ENCODE peak calls at places on chromosomes 11 and 22, in seven cellular contexts. One of them, this sample, is unnamed.

GRCh38 chr11:6196396-6196795 is 2.6 kb upstream of the OR52W1 start:
- DNase-seq in hepatocyte: no peak
- DNase-seq in GM10248: no peak
- DNase-seq in brain microvascular endothelial cell: no peak
- DNase-seq in choroid plexus epithelial cell: no peak
- DNase-seq in psoas muscle: no peak
- DNase-seq in activated T-cell treated with anti-CD3 and anti-CD28 coated beads, Interleukin-2, amount 50 U/mL, for 48 hours: no peak
- DNase-seq in this sample: no peak

GRCh38 chr11:56331861-56332491 is 13.9 kb upstream of the OR8K1 start:
- DNase-seq in hepatocyte: no peak
- DNase-seq in GM10248: no peak
- DNase-seq in brain microvascular endothelial cell: no peak
- DNase-seq in choroid plexus epithelial cell: no peak
- DNase-seq in psoas muscle: no peak
- DNase-seq in activated T-cell treated with anti-CD3 and anti-CD28 coated beads, Interleukin-2, amount 50 U/mL, for 48 hours: no peak
- DNase-seq in this sample: no peak

GRCh38 chr22:48941903-48942625 is 885.6 kb downstream of the BRD1 start:
- DNase-seq in hepatocyte: no peak
- DNase-seq in GM10248: peak; percentile 5
- DNase-seq in brain microvascular endothelial cell: no peak
- DNase-seq in choroid plexus epithelial cell: no peak
- DNase-seq in psoas muscle: no peak
- DNase-seq in activated T-cell treated with anti-CD3 and anti-CD28 coated beads, Interleukin-2, amount 50 U/mL, for 48 hours: no peak
- DNase-seq in this sample: no peak

GRCh38 chr11:133531971-133532651 is at the start of gene OPCML:
- DNase-seq in hepatocyte: peak; percentile 30
- DNase-seq in GM10248: no peak
- DNase-seq in brain microvascular endothelial cell: no peak
- DNase-seq in choroid plexus epithelial cell: no peak
- DNase-seq in psoas muscle: no peak
- DNase-seq in activated T-cell treated with anti-CD3 and anti-CD28 coated beads, Interleukin-2, amount 50 U/mL, for 48 hours: no peak
- DNase-seq in this sample: no peak

GRCh38 chr11:74022541-74022940 is 13.7 kb upstream of the UCP3 start:
- DNase-seq in hepatocyte: no peak
- DNase-seq in GM10248: no peak
- DNase-seq in brain microvascular endothelial cell: no peak
- DNase-seq in choroid plexus epithelial cell: no peak
- DNase-seq in psoas muscle: no peak
- DNase-seq in activated T-cell treated with anti-CD3 and anti-CD28 coated beads, Interleukin-2, amount 50 U/mL, for 48 hours: no peak
- DNase-seq in this sample: no peak

GRCh38 chr22:17272511-17272991 is 53.3 kb upstream of the ADA2 start:
- DNase-seq in hepatocyte: no peak
- DNase-seq in GM10248: no peak
- DNase-seq in brain microvascular endothelial cell: no peak
- DNase-seq in choroid plexus epithelial cell: no peak
- DNase-seq in psoas muscle: no peak
- DNase-seq in activated T-cell treated with anti-CD3 and anti-CD28 coated beads, Interleukin-2, amount 50 U/mL, for 48 hours: no peak
- DNase-seq in this sample: no peak

GRCh38 chr22:38518620-38519019 is 12.5 kb upstream of the DDX17 start:
- DNase-seq in hepatocyte: no peak
- DNase-seq in GM10248: no peak
- DNase-seq in brain microvascular endothelial cell: no peak
- DNase-seq in choroid plexus epithelial cell: no peak
- DNase-seq in psoas muscle: no peak
- DNase-seq in activated T-cell treated with anti-CD3 and anti-CD28 coated beads, Interleukin-2, amount 50 U/mL, for 48 hours: no peak
- DNase-seq in this sample: no peak

GRCh38 chr11:111957663-111958415 is 20.7 kb downstream of the DIXDC1 start:
- DNase-seq in hepatocyte: no peak
- DNase-seq in GM10248: no peak
- DNase-seq in brain microvascular endothelial cell: no peak
- DNase-seq in choroid plexus epithelial cell: no peak
- DNase-seq in psoas muscle: peak; percentile 62
- DNase-seq in activated T-cell treated with anti-CD3 and anti-CD28 coated beads, Interleukin-2, amount 50 U/mL, for 48 hours: no peak
- DNase-seq in this sample: no peak

GRCh38 chr11:74276581-74276980 is 34.9 kb downstream of the P4HA3 start:
- DNase-seq in hepatocyte: no peak
- DNase-seq in GM10248: no peak
- DNase-seq in brain microvascular endothelial cell: peak; percentile 43
- DNase-seq in choroid plexus epithelial cell: peak; percentile 46
- DNase-seq in psoas muscle: no peak
- DNase-seq in activated T-cell treated with anti-CD3 and anti-CD28 coated beads, Interleukin-2, amount 50 U/mL, for 48 hours: no peak
- DNase-seq in this sample: peak; percentile 49

GRCh38 chr22:44729391-44730012 is 22.9 kb upstream of the ARHGAP8 start:
- DNase-seq in hepatocyte: peak; percentile 68
- DNase-seq in GM10248: no peak
- DNase-seq in brain microvascular endothelial cell: peak; percentile 35
- DNase-seq in choroid plexus epithelial cell: peak; percentile 79
- DNase-seq in psoas muscle: peak; percentile 60
- DNase-seq in activated T-cell treated with anti-CD3 and anti-CD28 coated beads, Interleukin-2, amount 50 U/mL, for 48 hours: no peak
- DNase-seq in this sample: peak; percentile 74

GRCh38 chr11:128904872-128905344 is 13.8 kb downstream of the KCNJ5 start:
- DNase-seq in hepatocyte: peak; percentile 38
- DNase-seq in GM10248: peak; percentile 62
- DNase-seq in brain microvascular endothelial cell: no peak
- DNase-seq in choroid plexus epithelial cell: no peak
- DNase-seq in psoas muscle: peak; percentile 32
- DNase-seq in activated T-cell treated with anti-CD3 and anti-CD28 coated beads, Interleukin-2, amount 50 U/mL, for 48 hours: no peak
- DNase-seq in this sample: no peak

GRCh38 chr11:121961228-121961860 is 154.7 kb downstream of the BLID start:
- DNase-seq in hepatocyte: no peak
- DNase-seq in GM10248: no peak
- DNase-seq in brain microvascular endothelial cell: no peak
- DNase-seq in choroid plexus epithelial cell: peak; percentile 18
- DNase-seq in psoas muscle: no peak
- DNase-seq in activated T-cell treated with anti-CD3 and anti-CD28 coated beads, Interleukin-2, amount 50 U/mL, for 48 hours: no peak
- DNase-seq in this sample: no peak

GRCh38 chr22:44125421-44125820 is 55.3 kb upstream of the PARVG start:
- DNase-seq in hepatocyte: no peak
- DNase-seq in GM10248: no peak
- DNase-seq in brain microvascular endothelial cell: no peak
- DNase-seq in choroid plexus epithelial cell: no peak
- DNase-seq in psoas muscle: no peak
- DNase-seq in activated T-cell treated with anti-CD3 and anti-CD28 coated beads, Interleukin-2, amount 50 U/mL, for 48 hours: no peak
- DNase-seq in this sample: no peak

GRCh38 chr22:28424427-28425080 is 255.1 kb downstream of the TTC28 start:
- DNase-seq in hepatocyte: no peak
- DNase-seq in GM10248: no peak
- DNase-seq in brain microvascular endothelial cell: no peak
- DNase-seq in choroid plexus epithelial cell: peak; percentile 55
- DNase-seq in psoas muscle: no peak
- DNase-seq in activated T-cell treated with anti-CD3 and anti-CD28 coated beads, Interleukin-2, amount 50 U/mL, for 48 hours: no peak
- DNase-seq in this sample: peak; percentile 63

GRCh38 chr22:50439314-50440250 is 35.3 kb downstream of the SBF1 start:
- DNase-seq in hepatocyte: no peak
- DNase-seq in GM10248: no peak
- DNase-seq in brain microvascular endothelial cell: no peak
- DNase-seq in choroid plexus epithelial cell: no peak
- DNase-seq in psoas muscle: peak; percentile 13
- DNase-seq in activated T-cell treated with anti-CD3 and anti-CD28 coated beads, Interleukin-2, amount 50 U/mL, for 48 hours: no peak
- DNase-seq in this sample: no peak

GRCh38 chr11:62428871-62429601 is 10.2 kb downstream of the SCGB1A1 start:
- DNase-seq in hepatocyte: no peak
- DNase-seq in GM10248: no peak
- DNase-seq in brain microvascular endothelial cell: no peak
- DNase-seq in choroid plexus epithelial cell: no peak
- DNase-seq in psoas muscle: no peak
- DNase-seq in activated T-cell treated with anti-CD3 and anti-CD28 coated beads, Interleukin-2, amount 50 U/mL, for 48 hours: no peak
- DNase-seq in this sample: no peak

GRCh38 chr11:17921620-17922473 is 91.0 kb downstream of the SERGEF start:
- DNase-seq in hepatocyte: peak; percentile 62
- DNase-seq in GM10248: no peak
- DNase-seq in brain microvascular endothelial cell: peak; percentile 15
- DNase-seq in choroid plexus epithelial cell: peak; percentile 92
- DNase-seq in psoas muscle: peak; percentile 18
- DNase-seq in activated T-cell treated with anti-CD3 and anti-CD28 coated beads, Interleukin-2, amount 50 U/mL, for 48 hours: no peak
- DNase-seq in this sample: peak; percentile 71

GRCh38 chr11:1163911-1164735 is 6.4 kb downstream of the MUC5AC start:
- DNase-seq in hepatocyte: no peak
- DNase-seq in GM10248: peak; percentile 13
- DNase-seq in brain microvascular endothelial cell: no peak
- DNase-seq in choroid plexus epithelial cell: no peak
- DNase-seq in psoas muscle: no peak
- DNase-seq in activated T-cell treated with anti-CD3 and anti-CD28 coated beads, Interleukin-2, amount 50 U/mL, for 48 hours: no peak
- DNase-seq in this sample: no peak

GRCh38 chr11:116960916-116961315 is 123.5 kb upstream of the APOA1 start:
- DNase-seq in hepatocyte: no peak
- DNase-seq in GM10248: no peak
- DNase-seq in brain microvascular endothelial cell: peak; percentile 45
- DNase-seq in choroid plexus epithelial cell: peak; percentile 52
- DNase-seq in psoas muscle: no peak
- DNase-seq in activated T-cell treated with anti-CD3 and anti-CD28 coated beads, Interleukin-2, amount 50 U/mL, for 48 hours: no peak
- DNase-seq in this sample: peak; percentile 46

GRCh38 chr22:30000566-30000965 is 79.7 kb upstream of the HORMAD2 start:
- DNase-seq in hepatocyte: no peak
- DNase-seq in GM10248: no peak
- DNase-seq in brain microvascular endothelial cell: peak; percentile 56
- DNase-seq in choroid plexus epithelial cell: peak; percentile 54
- DNase-seq in psoas muscle: no peak
- DNase-seq in activated T-cell treated with anti-CD3 and anti-CD28 coated beads, Interleukin-2, amount 50 U/mL, for 48 hours: peak; percentile 39
- DNase-seq in this sample: no peak

This sample was measured in fibroblast of pulmonary artery.